ENCODE peak calls at places on chromosomes 13 and 19, in six cellular contexts. Y is nephron progenitor cell; A is ovary; G is astrocyte of the cerebellum; M is body of pancreas; F is activated CD8-positive, alpha-beta T cell treated with anti-CD3 and anti-CD28 coated beads for 36 hours. J is an unnamed sample.

GRCh38 chr19:43760941-43761340 is 6.2 kb upstream of the SMG9 start:
- DNase-seq in M (no peak), A (no peak), G (no peak), F (no peak), Y (no peak), J (no peak)

GRCh38 chr13:77919351-77920294 is 992 bp upstream of the EDNRB start:
- DNase-seq in F (peak), M (peak), Y (peak), A (peak), G (no peak), J (peak)

GRCh38 chr13:85601526-85601925 is 197.7 kb downstream of the SLITRK6 start:
- DNase-seq in Y (no peak), M (no peak), A (no peak), G (no peak), F (no peak), J (no peak)

GRCh38 chr13:21826214-21827015 is 155.5 kb downstream of the FGF9 start:
- DNase-seq in G (no peak), A (no peak), F (no peak), Y (no peak), M (no peak), J (no peak)

GRCh38 chr13:65677906-65678305 is 1552.2 kb downstream of the PCDH9 start:
- DNase-seq in F (no peak), Y (no peak), G (no peak), A (no peak), M (no peak), J (no peak)

GRCh38 chr13:48233097-48233885 is at the start of gene ITM2B:
- DNase-seq in A (peak), M (peak), G (no peak), F (peak), Y (peak), J (peak)

GRCh38 chr13:65540064-65540635 is 1690.0 kb downstream of the PCDH9 start:
- DNase-seq in Y (no peak), M (no peak), A (no peak), G (no peak), F (no peak), J (peak)

GRCh38 chr13:62320129-62320724 is 904.6 kb upstream of the PCDH20 start:
- DNase-seq in A (no peak), M (no peak), F (no peak), G (peak), Y (no peak), J (peak)

GRCh38 chr13:114119196-114119595 is 13.2 kb downstream of the RASA3 start:
- DNase-seq in F (peak), G (peak), M (peak), Y (peak), A (no peak), J (peak)

GRCh38 chr19:3370728-3371591 is 4.6 kb downstream of the NFIC start:
- DNase-seq in G (no peak), M (peak), A (peak), Y (no peak), F (peak), J (no peak)

GRCh38 chr13:28958018-28958417 is 137.9 kb downstream of the MTUS2 start:
- DNase-seq in A (no peak), G (no peak), M (no peak), F (no peak), Y (no peak), J (no peak)

GRCh38 chr13:21344662-21345176 is 114.4 kb downstream of the ZDHHC20 start:
- DNase-seq in M (no peak), A (no peak), G (no peak), F (peak), Y (no peak), J (no peak)

GRCh38 chr13:51453959-51454703 is 1.3 kb upstream of the INTS6 start:
- DNase-seq in G (no peak), M (no peak), F (peak), A (peak), Y (peak), J (peak)

GRCh38 chr13:113203507-113204377 is 4.7 kb downstream of the PCID2 start:
- DNase-seq in Y (no peak), A (no peak), F (no peak), M (no peak), G (no peak), J (no peak)

GRCh38 chr19:39224910-39225309 is 19.9 kb downstream of the IFNL3 start:
- DNase-seq in F (no peak), M (no peak), G (no peak), A (no peak), Y (no peak), J (no peak)

GRCh38 chr19:35908977-35909683 is 1.0 kb upstream of the TYROBP start:
- DNase-seq in Y (no peak), F (no peak), A (no peak), G (no peak), M (peak), J (no peak)

GRCh38 chr19:5717215-5717614 is 2.7 kb downstream of the LONP1 start:
- DNase-seq in G (no peak), F (no peak), A (no peak), Y (no peak), M (no peak), J (no peak)

GRCh38 chr13:53015044-53015443 is 13.6 kb upstream of the OLFM4 start:
- DNase-seq in M (no peak), Y (no peak), A (no peak), G (no peak), F (no peak), J (no peak)

GRCh38 chr13:100589178-100589725 is 663 bp upstream of the GGACT start:
- DNase-seq in A (no peak), F (no peak), Y (no peak), M (no peak), G (no peak), J (no peak)

GRCh38 chr19:44626067-44626624 is 12.8 kb downstream of the IGSF23 start:
- DNase-seq in Y (no peak), F (no peak), G (peak), M (peak), A (no peak), J (peak)

GRCh38 chr13:62510906-62511655 is 1095.4 kb upstream of the PCDH20 start:
- DNase-seq in A (no peak), M (no peak), F (no peak), Y (no peak), G (no peak), J (no peak)

GRCh38 chr13:48146122-48146521 is 51.2 kb upstream of the MED4 start:
- DNase-seq in A (no peak), M (no peak), Y (no peak), G (no peak), F (no peak), J (no peak)

GRCh38 chr19:18650048-18650435 is 13.2 kb downstream of the KLHL26 start:
- DNase-seq in F (no peak), A (peak), M (no peak), G (peak), Y (no peak), J (peak)

GRCh38 chr19:49362048-49362925 is at the start of gene TEAD2:
- DNase-seq in G (no peak), A (peak), M (peak), Y (peak), F (peak), J (peak)

GRCh38 chr19:40750035-40750284 is 317 bp downstream of the ACTMAP start:
- DNase-seq in Y (no peak), G (no peak), A (no peak), M (no peak), F (no peak), J (no peak)

GRCh38 chr13:42218576-42218975 is 53.4 kb upstream of the AKAP11 start:
- DNase-seq in M (no peak), F (no peak), Y (no peak), A (no peak), G (no peak), J (no peak)

GRCh38 chr13:42214445-42214844 is 57.5 kb upstream of the AKAP11 start:
- DNase-seq in A (no peak), G (no peak), M (no peak), Y (no peak), F (no peak), J (no peak)

GRCh38 chr13:42216422-42216735 is 55.6 kb upstream of the AKAP11 start:
- DNase-seq in F (no peak), G (no peak), A (no peak), Y (no peak), M (no peak), J (no peak)

GRCh38 chr13:42219051-42219450 is 52.9 kb upstream of the AKAP11 start:
- DNase-seq in M (no peak), A (no peak), F (no peak), G (no peak), Y (no peak), J (no peak)

GRCh38 chr13:42215578-42216421 is 56.2 kb upstream of the AKAP11 start:
- DNase-seq in Y (peak), F (peak), G (peak), M (no peak), A (no peak), J (peak)
- TF ChIP-seq CTCF in Y (peak), F (peak), G (peak), M (peak), A (no peak), J (peak)

GRCh38 chr19:14686411-14686810 is 3.4 kb upstream of the ZNF333 start:
- DNase-seq in A (no peak), G (no peak), M (no peak), Y (no peak), F (peak), J (peak)
- TF ChIP-seq CTCF in A (no peak), G (no peak), M (no peak), Y (no peak), F (peak), J (no peak)

GRCh38 chr19:15501596-15501995 is 6.7 kb upstream of the CYP4F22 start:
- DNase-seq in F (no peak), G (no peak), M (no peak), Y (no peak), A (no peak), J (no peak)

GRCh38 chr19:15506074-15506565 is 2.2 kb upstream of the CYP4F22 start:
- DNase-seq in F (no peak), M (no peak), G (no peak), A (no peak), Y (no peak), J (no peak)

GRCh38 chr19:15498910-15499309 is 9.4 kb upstream of the CYP4F22 start:
- DNase-seq in F (no peak), G (no peak), A (no peak), Y (no peak), M (no peak), J (no peak)

GRCh38 chr19:15498156-15498858 is 10.0 kb upstream of the CYP4F22 start:
- DNase-seq in G (no peak), M (no peak), A (no peak), Y (no peak), F (no peak), J (no peak)

DNA sequence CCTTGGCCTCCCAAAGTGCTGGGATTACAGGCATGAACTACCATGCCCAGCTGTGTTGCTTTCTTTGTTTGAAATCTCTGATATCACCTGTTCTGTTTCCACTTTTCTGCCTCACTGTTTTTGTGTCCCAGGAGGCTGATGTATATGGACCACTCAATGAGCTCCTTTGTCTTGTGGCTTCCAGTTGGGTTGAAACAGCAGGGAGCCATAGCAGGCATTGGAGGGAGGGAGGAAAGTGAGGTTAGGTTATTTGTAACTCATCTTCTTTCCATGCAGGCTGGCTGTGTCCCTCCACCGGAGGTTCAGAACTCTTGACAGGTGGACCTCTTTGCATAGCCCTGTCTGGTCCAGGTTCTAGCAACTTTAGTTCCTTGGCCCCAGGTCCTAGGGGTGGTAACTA is 6.1 kb upstream of the CYP4F22 start:
- DNase-seq in F (no peak), M (no peak), A (no peak), Y (no peak), G (no peak), J (no peak)
- TF ChIP-seq CTCF in F (no peak), M (no peak), A (no peak), Y (no peak), G (no peak), J (no peak)

GRCh38 chr19:50633973-50634372 is 5.7 kb downstream of the SYT3 start:
- DNase-seq in A (no peak), F (no peak), G (no peak), M (no peak), Y (no peak), J (no peak)

GRCh38 chr19:50633359-50633758 is 6.3 kb downstream of the SYT3 start:
- DNase-seq in M (no peak), G (no peak), Y (no peak), A (no peak), F (no peak), J (no peak)

GRCh38 chr19:50629194-50629593 is 10.5 kb downstream of the SYT3 start:
- DNase-seq in A (no peak), G (no peak), Y (no peak), F (no peak), M (no peak), J (no peak)

GRCh38 chr19:50629801-50630200 is 9.9 kb downstream of the SYT3 start:
- DNase-seq in G (no peak), F (no peak), Y (no peak), M (no peak), A (no peak), J (no peak)

GRCh38 chr19:50632151-50632835 is 7.4 kb downstream of the SYT3 start:
- DNase-seq in A (no peak), Y (no peak), G (no peak), M (no peak), F (no peak), J (no peak)
- TF ChIP-seq CTCF in A (no peak), Y (no peak), G (no peak), M (no peak), F (no peak), J (no peak)

DNA sequence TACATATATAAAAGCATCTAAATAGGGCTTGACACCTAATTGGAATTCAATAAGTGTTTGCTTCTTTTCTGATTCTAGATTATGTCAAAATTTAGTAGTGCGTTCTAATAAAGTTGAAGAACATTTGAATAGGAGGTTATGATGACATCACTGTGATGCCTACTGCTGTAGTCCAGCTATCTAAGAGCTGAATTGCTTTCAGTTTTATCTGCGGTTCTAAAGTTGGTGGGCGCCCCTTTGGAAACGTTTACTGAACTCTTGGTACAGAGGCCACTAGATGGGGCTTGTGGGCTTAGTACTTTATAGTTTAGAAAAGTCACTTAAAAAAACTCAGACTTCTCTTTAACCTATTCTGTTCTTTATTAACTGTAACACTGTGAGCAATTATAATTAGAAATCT is 776.9 kb downstream of the GPC5 start:
- DNase-seq in Y (peak), F (peak), A (no peak), M (peak), G (peak), J (peak)
- TF ChIP-seq CTCF in Y (peak), F (no peak), A (no peak), M (no peak), G (peak), J (peak)

GRCh38 chr19:38134538-38135149 is 89.4 kb downstream of the DPF1 start:
- DNase-seq in M (peak), G (no peak), A (no peak), F (peak), Y (peak), J (peak)
- TF ChIP-seq CTCF in M (peak), G (peak), A (no peak), F (peak), Y (peak), J (peak)

DNA sequence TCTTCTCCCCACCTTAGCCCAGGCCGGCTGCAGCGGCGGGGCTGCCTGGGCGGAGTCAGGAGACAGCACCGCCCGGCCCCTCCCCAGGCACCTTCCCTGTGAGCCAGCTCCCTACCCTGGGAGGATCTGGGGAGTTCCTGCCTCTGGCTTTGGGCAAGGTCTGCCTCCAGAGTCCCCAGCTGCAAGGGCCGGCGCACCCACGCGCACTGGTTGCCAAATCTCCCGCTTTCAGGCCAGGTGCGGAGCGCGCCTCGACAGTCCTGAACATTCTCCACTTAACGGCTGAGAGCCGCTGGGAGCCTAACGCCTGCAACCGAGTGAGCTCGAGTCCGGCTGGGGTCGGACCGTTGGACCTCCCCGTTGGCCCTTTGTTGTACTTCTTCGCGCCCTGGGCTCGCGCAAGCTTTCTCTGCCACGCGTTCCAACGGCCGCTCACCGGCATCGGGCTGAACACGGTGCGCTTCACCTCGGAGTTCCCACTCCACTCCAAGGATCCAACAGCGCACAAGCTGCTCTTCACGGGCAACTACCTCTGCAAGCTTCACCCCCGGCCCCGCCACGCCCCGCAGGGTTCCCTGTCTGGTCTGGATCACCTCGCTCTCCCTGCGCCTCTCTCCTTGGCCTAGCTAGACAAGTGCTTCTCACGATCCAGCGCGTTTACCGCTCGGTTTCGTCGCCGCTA is 21.7 kb upstream of the ZNF30 start:
- DNase-seq in A (no peak), M (no peak), F (no peak), Y (peak), G (no peak), J (no peak)
- TF ChIP-seq CTCF in A (no peak), M (no peak), F (no peak), Y (no peak), G (no peak), J (no peak)

GRCh38 chr19:8511573-8512101 is 2.3 kb downstream of the ZNF414 start:
- DNase-seq in M (no peak), F (no peak), A (peak), Y (no peak), G (no peak), J (no peak)
- TF ChIP-seq CTCF in M (no peak), F (no peak), A (no peak), Y (no peak), G (no peak), J (no peak)

GRCh38 chr13:71672527-71672926 is 194.5 kb downstream of the DACH1 start:
- DNase-seq in Y (no peak), M (no peak), G (no peak), A (no peak), F (no peak), J (no peak)

GRCh38 chr13:71677114-71677513 is 189.9 kb downstream of the DACH1 start:
- DNase-seq in A (no peak), Y (peak), M (no peak), G (no peak), F (no peak), J (no peak)

DNA sequence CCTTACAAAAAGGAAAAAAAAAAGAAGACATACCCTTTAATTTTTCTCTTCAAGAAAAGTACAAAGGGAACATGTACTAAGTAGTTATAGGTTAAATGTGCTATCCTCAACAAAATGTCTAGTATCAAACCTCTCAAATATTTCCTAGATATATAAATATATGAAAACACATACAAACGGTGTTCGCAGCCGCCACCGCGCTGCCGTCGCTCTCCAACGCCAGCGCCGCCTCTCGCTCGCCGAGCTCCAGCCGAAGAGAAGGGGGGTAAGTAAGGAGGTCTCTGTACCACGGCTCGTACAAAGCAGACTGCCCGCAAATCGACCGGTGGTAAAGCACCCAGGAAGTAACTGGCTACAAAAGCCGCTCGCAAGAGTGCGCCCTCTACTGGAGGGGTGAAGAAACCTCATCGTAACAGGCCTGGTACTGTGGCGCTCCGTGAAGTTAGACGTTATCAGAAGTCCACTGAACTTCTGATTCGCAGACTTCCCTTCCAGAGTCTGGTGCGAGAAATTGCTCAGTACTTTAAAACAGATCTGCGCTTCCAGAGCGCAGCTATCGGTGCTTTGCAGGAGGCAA is 192.1 kb downstream of the DACH1 start:
- DNase-seq in M (no peak), Y (no peak), G (no peak), A (no peak), F (no peak), J (no peak)
- TF ChIP-seq CTCF in M (no peak), Y (no peak), G (peak), A (no peak), F (no peak), J (peak)